ENCODE peak calls at places on chromosomes 16 and 17, in eight cellular contexts. One of them, this sample, is unnamed.

GRCh38 chr17:4870850-4871249 is 28.5 kb upstream of the C17orf107 start:
- DNase-seq in cardiac muscle cell: no peak
- DNase-seq in effector memory CD4-positive, alpha-beta T cell: no peak
- DNase-seq in left ventricle myocardium inferior: no peak
- DNase-seq in IMR-90: no peak
- DNase-seq in iPS DF 6.9: no peak
- DNase-seq in sigmoid colon: no peak
- DNase-seq in neural progenitor cell: no peak
- DNase-seq in this sample: no peak

GRCh38 chr17:17666111-17666714 is 15.0 kb upstream of the RAI1 start:
- DNase-seq in sigmoid colon: no peak
- DNase-seq in left ventricle myocardium inferior: no peak
- DNase-seq in effector memory CD4-positive, alpha-beta T cell: no peak
- DNase-seq in neural progenitor cell: no peak
- DNase-seq in IMR-90: peak
- DNase-seq in iPS DF 6.9: no peak
- DNase-seq in cardiac muscle cell: peak
- DNase-seq in this sample: no peak

GRCh38 chr16:29825145-29826044 is 5.1 kb downstream of the MVP start:
- DNase-seq in iPS DF 6.9: no peak
- DNase-seq in effector memory CD4-positive, alpha-beta T cell: no peak
- DNase-seq in left ventricle myocardium inferior: peak
- DNase-seq in IMR-90: peak
- DNase-seq in cardiac muscle cell: peak
- DNase-seq in sigmoid colon: peak
- DNase-seq in neural progenitor cell: peak
- DNase-seq in this sample: no peak

GRCh38 chr16:12336158-12336557 is 359.6 kb downstream of the SNX29 start:
- DNase-seq in neural progenitor cell: no peak
- DNase-seq in sigmoid colon: no peak
- DNase-seq in effector memory CD4-positive, alpha-beta T cell: no peak
- DNase-seq in left ventricle myocardium inferior: peak
- DNase-seq in iPS DF 6.9: no peak
- DNase-seq in cardiac muscle cell: no peak
- DNase-seq in IMR-90: no peak
- DNase-seq in this sample: no peak

GRCh38 chr17:74542166-74542565 is 3.7 kb downstream of the CD300C start:
- DNase-seq in neural progenitor cell: no peak
- DNase-seq in IMR-90: no peak
- DNase-seq in sigmoid colon: peak
- DNase-seq in cardiac muscle cell: no peak
- DNase-seq in left ventricle myocardium inferior: no peak
- DNase-seq in effector memory CD4-positive, alpha-beta T cell: no peak
- DNase-seq in iPS DF 6.9: no peak
- DNase-seq in this sample: peak

GRCh38 chr17:6323626-6324356 is 111.1 kb downstream of the AIPL1 start:
- DNase-seq in IMR-90: no peak
- DNase-seq in cardiac muscle cell: no peak
- DNase-seq in iPS DF 6.9: no peak
- DNase-seq in left ventricle myocardium inferior: no peak
- DNase-seq in effector memory CD4-positive, alpha-beta T cell: no peak
- DNase-seq in sigmoid colon: no peak
- DNase-seq in neural progenitor cell: no peak
- DNase-seq in this sample: no peak

GRCh38 chr16:16127469-16128116 is 95.7 kb downstream of the ABCC6 start:
- DNase-seq in effector memory CD4-positive, alpha-beta T cell: peak
- DNase-seq in iPS DF 6.9: peak
- DNase-seq in sigmoid colon: peak
- DNase-seq in IMR-90: peak
- DNase-seq in neural progenitor cell: peak
- DNase-seq in cardiac muscle cell: peak
- DNase-seq in left ventricle myocardium inferior: peak
- DNase-seq in this sample: peak

GRCh38 chr17:39598047-39598481 is 9.7 kb downstream of the NEUROD2 start:
- DNase-seq in effector memory CD4-positive, alpha-beta T cell: no peak
- DNase-seq in iPS DF 6.9: no peak
- DNase-seq in IMR-90: no peak
- DNase-seq in neural progenitor cell: no peak
- DNase-seq in cardiac muscle cell: no peak
- DNase-seq in sigmoid colon: no peak
- DNase-seq in left ventricle myocardium inferior: no peak
- DNase-seq in this sample: no peak

GRCh38 chr16:12833939-12834338 is 30.3 kb upstream of the CPPED1 start:
- DNase-seq in IMR-90: no peak
- DNase-seq in left ventricle myocardium inferior: no peak
- DNase-seq in cardiac muscle cell: no peak
- DNase-seq in neural progenitor cell: peak
- DNase-seq in sigmoid colon: no peak
- DNase-seq in effector memory CD4-positive, alpha-beta T cell: no peak
- DNase-seq in iPS DF 6.9: no peak
- DNase-seq in this sample: no peak

GRCh38 chr17:10683853-10684252 is 13.5 kb downstream of the SCO1 start:
- DNase-seq in left ventricle myocardium inferior: no peak
- DNase-seq in cardiac muscle cell: peak
- DNase-seq in iPS DF 6.9: no peak
- DNase-seq in IMR-90: peak
- DNase-seq in effector memory CD4-positive, alpha-beta T cell: no peak
- DNase-seq in sigmoid colon: no peak
- DNase-seq in neural progenitor cell: peak
- DNase-seq in this sample: no peak

GRCh38 chr17:1766382-1767135 is 4.7 kb downstream of the SERPINF1 start:
- DNase-seq in sigmoid colon: no peak
- DNase-seq in left ventricle myocardium inferior: no peak
- DNase-seq in effector memory CD4-positive, alpha-beta T cell: no peak
- DNase-seq in cardiac muscle cell: no peak
- DNase-seq in IMR-90: no peak
- DNase-seq in neural progenitor cell: no peak
- DNase-seq in iPS DF 6.9: no peak
- DNase-seq in this sample: no peak

GRCh38 chr17:76540381-76541300 is 797 bp downstream of the PRCD start:
- DNase-seq in iPS DF 6.9: peak
- DNase-seq in left ventricle myocardium inferior: peak
- DNase-seq in IMR-90: peak
- DNase-seq in neural progenitor cell: peak
- DNase-seq in sigmoid colon: peak
- DNase-seq in effector memory CD4-positive, alpha-beta T cell: no peak
- DNase-seq in cardiac muscle cell: peak
- DNase-seq in this sample: peak

GRCh38 chr16:1037023-1037933 is 35.3 kb upstream of the SSTR5 start:
- DNase-seq in IMR-90: peak
- DNase-seq in iPS DF 6.9: no peak
- DNase-seq in neural progenitor cell: no peak
- DNase-seq in left ventricle myocardium inferior: no peak
- DNase-seq in cardiac muscle cell: no peak
- DNase-seq in effector memory CD4-positive, alpha-beta T cell: no peak
- DNase-seq in sigmoid colon: no peak
- DNase-seq in this sample: no peak

GRCh38 chr17:48738803-48739526 is 10.4 kb upstream of the HOXB13 start:
- DNase-seq in iPS DF 6.9: no peak
- DNase-seq in effector memory CD4-positive, alpha-beta T cell: no peak
- DNase-seq in left ventricle myocardium inferior: no peak
- DNase-seq in cardiac muscle cell: no peak
- DNase-seq in sigmoid colon: peak
- DNase-seq in IMR-90: no peak
- DNase-seq in neural progenitor cell: peak
- DNase-seq in this sample: no peak

GRCh38 chr17:3683054-3683511 is 12.9 kb downstream of the P2RX5 start:
- DNase-seq in IMR-90: no peak
- DNase-seq in effector memory CD4-positive, alpha-beta T cell: peak
- DNase-seq in neural progenitor cell: peak
- DNase-seq in iPS DF 6.9: no peak
- DNase-seq in cardiac muscle cell: peak
- DNase-seq in left ventricle myocardium inferior: no peak
- DNase-seq in sigmoid colon: no peak
- DNase-seq in this sample: no peak

GRCh38 chr16:6446370-6446769 is 886.3 kb upstream of the RBFOX1 start:
- DNase-seq in neural progenitor cell: no peak
- DNase-seq in left ventricle myocardium inferior: no peak
- DNase-seq in cardiac muscle cell: no peak
- DNase-seq in sigmoid colon: no peak
- DNase-seq in effector memory CD4-positive, alpha-beta T cell: no peak
- DNase-seq in iPS DF 6.9: no peak
- DNase-seq in IMR-90: no peak
- DNase-seq in this sample: no peak

GRCh38 chr17:77349976-77350830 is 209.4 kb downstream of the SEC14L1 start:
- DNase-seq in neural progenitor cell: no peak
- DNase-seq in effector memory CD4-positive, alpha-beta T cell: no peak
- DNase-seq in iPS DF 6.9: no peak
- DNase-seq in left ventricle myocardium inferior: no peak
- DNase-seq in IMR-90: peak
- DNase-seq in cardiac muscle cell: peak
- DNase-seq in sigmoid colon: peak
- DNase-seq in this sample: no peak

GRCh38 chr16:63057342-63057741 is 1021.1 kb upstream of the CDH8 start:
- DNase-seq in IMR-90: no peak
- DNase-seq in iPS DF 6.9: no peak
- DNase-seq in effector memory CD4-positive, alpha-beta T cell: no peak
- DNase-seq in neural progenitor cell: no peak
- DNase-seq in sigmoid colon: no peak
- DNase-seq in cardiac muscle cell: no peak
- DNase-seq in left ventricle myocardium inferior: no peak
- DNase-seq in this sample: no peak
- H3K27ac ChIP-seq in IMR-90: no peak
- H3K27ac ChIP-seq in iPS DF 6.9: no peak
- H3K27ac ChIP-seq in effector memory CD4-positive, alpha-beta T cell: no peak
- H3K27ac ChIP-seq in neural progenitor cell: no peak
- H3K27ac ChIP-seq in sigmoid colon: no peak
- H3K27ac ChIP-seq in cardiac muscle cell: no peak
- H3K27ac ChIP-seq in left ventricle myocardium inferior: no peak
- H3K27ac ChIP-seq in this sample: no peak

DNA sequence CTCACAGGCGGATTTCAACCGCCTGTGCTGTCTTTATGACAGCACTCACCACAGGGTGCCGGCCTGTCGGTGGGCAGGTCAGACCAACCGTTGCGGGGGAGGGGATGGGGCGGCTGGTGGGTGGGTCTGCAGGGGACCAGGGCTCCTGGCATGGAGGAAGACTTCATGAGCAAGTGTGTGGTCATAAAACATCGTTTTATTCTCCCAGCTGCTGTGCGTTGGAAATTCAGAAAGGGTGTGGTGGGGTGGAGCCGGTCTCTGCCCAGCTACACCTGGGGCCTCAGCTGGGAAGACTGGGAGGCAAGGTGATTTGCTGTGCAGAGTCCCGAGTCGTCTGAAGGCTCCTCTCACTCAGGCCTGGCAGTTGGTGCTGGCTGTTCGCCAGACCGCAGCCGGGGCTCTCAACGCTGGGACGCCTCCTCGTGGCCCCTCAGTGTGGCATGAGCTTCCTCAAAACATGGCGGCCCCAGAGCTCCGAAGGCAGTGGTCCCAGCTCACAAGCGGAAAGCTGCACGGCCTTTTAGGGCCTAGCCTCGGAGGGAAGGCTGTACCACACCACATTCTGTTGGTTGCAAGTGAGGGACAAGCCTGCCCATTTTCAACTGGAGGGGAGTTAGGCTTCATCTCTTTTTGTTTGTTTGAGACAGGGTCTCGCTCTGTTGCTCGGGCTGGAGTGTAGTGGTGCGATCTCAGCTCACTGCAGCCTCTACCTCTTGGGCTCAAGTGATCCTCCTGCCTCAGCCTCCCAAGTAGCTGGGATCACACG is 45.8 kb upstream of the GSE1 start:
- DNase-seq in sigmoid colon: no peak
- DNase-seq in cardiac muscle cell: no peak
- DNase-seq in IMR-90: no peak
- DNase-seq in iPS DF 6.9: no peak
- DNase-seq in neural progenitor cell: no peak
- DNase-seq in effector memory CD4-positive, alpha-beta T cell: no peak
- DNase-seq in left ventricle myocardium inferior: no peak
- DNase-seq in this sample: no peak
- H3K27ac ChIP-seq in sigmoid colon: no peak
- H3K27ac ChIP-seq in cardiac muscle cell: peak
- H3K27ac ChIP-seq in IMR-90: no peak
- H3K27ac ChIP-seq in iPS DF 6.9: no peak
- H3K27ac ChIP-seq in neural progenitor cell: no peak
- H3K27ac ChIP-seq in effector memory CD4-positive, alpha-beta T cell: no peak
- H3K27ac ChIP-seq in left ventricle myocardium inferior: no peak
- H3K27ac ChIP-seq in this sample: no peak

GRCh38 chr17:72613411-72614292 is 478.8 kb downstream of the SLC39A11 start:
- DNase-seq in sigmoid colon: no peak
- DNase-seq in neural progenitor cell: no peak
- DNase-seq in cardiac muscle cell: peak
- DNase-seq in effector memory CD4-positive, alpha-beta T cell: no peak
- DNase-seq in IMR-90: peak
- DNase-seq in left ventricle myocardium inferior: no peak
- DNase-seq in iPS DF 6.9: no peak
- DNase-seq in this sample: no peak
- H3K27ac ChIP-seq in sigmoid colon: no peak
- H3K27ac ChIP-seq in neural progenitor cell: no peak
- H3K27ac ChIP-seq in cardiac muscle cell: no peak
- H3K27ac ChIP-seq in effector memory CD4-positive, alpha-beta T cell: no peak
- H3K27ac ChIP-seq in IMR-90: no peak
- H3K27ac ChIP-seq in left ventricle myocardium inferior: no peak
- H3K27ac ChIP-seq in iPS DF 6.9: no peak
- H3K27ac ChIP-seq in this sample: no peak

GRCh38 chr17:45145035-45145389 is 3.3 kb upstream of the HEXIM1 start:
- DNase-seq in neural progenitor cell: no peak
- DNase-seq in iPS DF 6.9: no peak
- DNase-seq in sigmoid colon: peak
- DNase-seq in effector memory CD4-positive, alpha-beta T cell: no peak
- DNase-seq in left ventricle myocardium inferior: peak
- DNase-seq in IMR-90: no peak
- DNase-seq in cardiac muscle cell: no peak
- DNase-seq in this sample: no peak

GRCh38 chr17:45147102-45147580 is 1.1 kb upstream of the HEXIM1 start:
- DNase-seq in neural progenitor cell: peak
- DNase-seq in iPS DF 6.9: no peak
- DNase-seq in cardiac muscle cell: peak
- DNase-seq in effector memory CD4-positive, alpha-beta T cell: peak
- DNase-seq in IMR-90: peak
- DNase-seq in left ventricle myocardium inferior: no peak
- DNase-seq in sigmoid colon: no peak
- DNase-seq in this sample: peak

GRCh38 chr17:45146616-45147101 is 1.6 kb upstream of the HEXIM1 start:
- DNase-seq in neural progenitor cell: no peak
- DNase-seq in iPS DF 6.9: no peak
- DNase-seq in effector memory CD4-positive, alpha-beta T cell: no peak
- DNase-seq in sigmoid colon: peak
- DNase-seq in left ventricle myocardium inferior: no peak
- DNase-seq in IMR-90: peak
- DNase-seq in cardiac muscle cell: peak
- DNase-seq in this sample: no peak

GRCh38 chr17:45147581-45148182 is 593 bp upstream of the HEXIM1 start:
- DNase-seq in IMR-90: peak
- DNase-seq in effector memory CD4-positive, alpha-beta T cell: peak
- DNase-seq in left ventricle myocardium inferior: peak
- DNase-seq in cardiac muscle cell: peak
- DNase-seq in sigmoid colon: peak
- DNase-seq in iPS DF 6.9: no peak
- DNase-seq in neural progenitor cell: peak
- DNase-seq in this sample: peak

DNA sequence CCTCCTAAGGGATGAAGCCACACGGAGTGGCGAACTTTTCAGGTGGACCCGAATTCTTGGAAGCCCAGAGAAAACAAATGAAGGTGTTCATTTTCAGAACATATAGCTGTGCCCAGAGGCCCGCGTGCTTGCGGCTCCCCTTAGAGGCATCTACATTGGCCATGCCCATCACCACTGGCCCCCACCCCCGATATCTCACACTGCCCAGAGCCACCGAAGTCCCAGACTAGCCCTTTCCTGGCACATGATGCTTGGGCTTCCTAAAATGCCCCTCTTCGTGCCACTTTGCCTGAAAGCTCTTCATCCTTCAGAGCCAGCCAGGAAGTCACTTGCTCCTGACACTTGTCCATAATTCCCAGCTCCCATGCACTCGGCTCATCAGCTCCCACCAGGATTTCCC is 2.1 kb upstream of the HEXIM1 start:
- DNase-seq in iPS DF 6.9: no peak
- DNase-seq in cardiac muscle cell: no peak
- DNase-seq in neural progenitor cell: no peak
- DNase-seq in effector memory CD4-positive, alpha-beta T cell: no peak
- DNase-seq in IMR-90: no peak
- DNase-seq in sigmoid colon: peak
- DNase-seq in left ventricle myocardium inferior: peak
- DNase-seq in this sample: no peak
- H3K27ac ChIP-seq in iPS DF 6.9: no peak
- H3K27ac ChIP-seq in cardiac muscle cell: no peak
- H3K27ac ChIP-seq in neural progenitor cell: no peak
- H3K27ac ChIP-seq in effector memory CD4-positive, alpha-beta T cell: no peak
- H3K27ac ChIP-seq in IMR-90: peak
- H3K27ac ChIP-seq in sigmoid colon: peak
- H3K27ac ChIP-seq in left ventricle myocardium inferior: peak
- H3K27ac ChIP-seq in this sample: peak